ENCODE peak calls at places on chromosome 18, in four cellular contexts. V, Z, K and U are unnamed samples.

GRCh38 chr18:73674466-73674865 is 473.2 kb downstream of the FBXO15 start:
- DNase-seq in V (no peak), Z (no peak), K (no peak), U (no peak)

GRCh38 chr18:72768681-72769229 is 99.0 kb downstream of the NETO1 start:
- DNase-seq in V (peak; percentile 36), Z (no peak), K (no peak), U (no peak)

GRCh38 chr18:26304511-26304910 is 78.3 kb downstream of the TAF4B start:
- DNase-seq in V (no peak), Z (no peak), K (no peak), U (no peak)

GRCh38 chr18:52340466-52341378 is 725 bp downstream of the DCC start:
- DNase-seq in V (no peak), Z (no peak), K (no peak), U (no peak)

GRCh38 chr18:78717051-78717765 is 262.4 kb upstream of the SALL3 start:
- DNase-seq in V (no peak), Z (no peak), K (no peak), U (no peak)

GRCh38 chr18:57813245-57813644 is 10.1 kb upstream of the ATP8B1 start:
- DNase-seq in V (no peak), Z (no peak), K (no peak), U (no peak)

GRCh38 chr18:47370052-47370451 is 118.6 kb upstream of the SKOR2 start:
- DNase-seq in V (no peak), Z (no peak), K (no peak), U (no peak)

GRCh38 chr18:44759925-44760342 is 79.2 kb downstream of the SETBP1 start:
- DNase-seq in V (no peak), Z (no peak), K (no peak), U (no peak)

GRCh38 chr18:26919656-26920055 is 54.1 kb upstream of the AQP4 start:
- DNase-seq in V (no peak), Z (peak; percentile 45), K (no peak), U (no peak)

GRCh38 chr18:46071894-46072867 is at the start of gene PSTPIP2:
- DNase-seq in V (peak; percentile 88), Z (peak; percentile 78), K (peak; percentile 62), U (peak; percentile 71)

GRCh38 chr18:59685501-59685900 is 11.7 kb downstream of the CCBE1 start:
- DNase-seq in V (no peak), Z (no peak), K (no peak), U (no peak)

GRCh38 chr18:23826850-23827620 is 137.8 kb downstream of the LAMA3 start:
- DNase-seq in V (no peak), Z (no peak), K (no peak), U (no peak)

GRCh38 chr18:61991836-61992235 is 99.0 kb upstream of the RNF152 start:
- DNase-seq in V (no peak), Z (no peak), K (no peak), U (no peak)

GRCh38 chr18:30568333-30568732 is 474.2 kb downstream of the DSC3 start:
- DNase-seq in V (no peak), Z (no peak), K (no peak), U (no peak)

GRCh38 chr18:73975266-73975665 is 172.4 kb downstream of the FBXO15 start:
- DNase-seq in V (no peak), Z (no peak), K (no peak), U (no peak)

GRCh38 chr18:79896746-79897145 is 54.7 kb downstream of the SLC66A2 start:
- DNase-seq in V (no peak), Z (no peak), K (no peak), U (no peak)

GRCh38 chr18:50622320-50622719 is 62.4 kb downstream of the MAPK4 start:
- DNase-seq in V (no peak), Z (no peak), K (no peak), U (no peak)

GRCh38 chr18:73060666-73061270 is 193.0 kb upstream of the NETO1 start:
- DNase-seq in V (no peak), Z (no peak), K (no peak), U (no peak)

GRCh38 chr18:36187826-36188721 is 777 bp downstream of the MOCOS start:
- DNase-seq in V (peak; percentile 65), Z (no peak), K (peak; percentile 59), U (no peak)

GRCh38 chr18:36818652-36819051 is 10.2 kb downstream of the TPGS2 start:
- DNase-seq in V (no peak), Z (no peak), K (no peak), U (no peak)

GRCh38 chr18:46356278-46357033 is 252.3 kb downstream of the HAUS1 start:
- DNase-seq in V (no peak), Z (no peak), K (no peak), U (no peak)

GRCh38 chr18:61334491-61334850 is 1.2 kb downstream of the CDH20 start:
- DNase-seq in V (no peak), Z (no peak), K (no peak), U (peak; percentile 70)

GRCh38 chr18:77086034-77086433 is 46.5 kb downstream of the MBP start:
- DNase-seq in V (no peak), Z (no peak), K (no peak), U (no peak)

GRCh38 chr18:79575891-79576685 is 103.5 kb upstream of the CTDP1 start:
- DNase-seq in V (peak; percentile 75), Z (no peak), K (no peak), U (no peak)

GRCh38 chr18:70499218-70499691 is 210.4 kb downstream of the SOCS6 start:
- DNase-seq in V (peak; percentile 32), Z (no peak), K (peak; percentile 11), U (no peak)

GRCh38 chr18:45557779-45558178 is 57.5 kb upstream of the SLC14A2 start:
- DNase-seq in V (no peak), Z (no peak), K (no peak), U (no peak)

DNA sequence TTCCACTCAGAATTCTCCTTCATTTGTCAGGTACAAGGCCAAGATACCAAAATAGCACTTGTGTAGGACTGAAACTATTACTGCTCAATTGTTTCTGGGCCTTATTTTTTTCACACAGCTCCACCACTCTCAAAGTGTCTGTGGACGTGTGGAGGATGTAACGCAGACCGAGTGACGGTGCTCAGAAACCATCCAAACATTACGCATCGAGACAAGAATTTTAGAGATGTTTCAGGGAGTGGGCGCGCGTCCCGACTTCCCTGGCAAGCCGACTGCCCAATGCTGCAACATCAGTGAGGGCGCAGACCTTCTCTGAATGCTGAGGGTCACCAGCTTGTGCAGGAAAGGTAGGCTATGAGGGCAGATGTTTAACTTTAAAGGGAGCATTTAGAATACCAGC is 108.4 kb downstream of the GATA6 start:
- DNase-seq in V (peak; percentile 88), Z (no peak), K (no peak), U (no peak)
- H3K27ac ChIP-seq in V (peak overlapping the region; percentile 97), Z (no peak overlapping the region), K (no peak overlapping the region), U (no peak overlapping the region)

DNA sequence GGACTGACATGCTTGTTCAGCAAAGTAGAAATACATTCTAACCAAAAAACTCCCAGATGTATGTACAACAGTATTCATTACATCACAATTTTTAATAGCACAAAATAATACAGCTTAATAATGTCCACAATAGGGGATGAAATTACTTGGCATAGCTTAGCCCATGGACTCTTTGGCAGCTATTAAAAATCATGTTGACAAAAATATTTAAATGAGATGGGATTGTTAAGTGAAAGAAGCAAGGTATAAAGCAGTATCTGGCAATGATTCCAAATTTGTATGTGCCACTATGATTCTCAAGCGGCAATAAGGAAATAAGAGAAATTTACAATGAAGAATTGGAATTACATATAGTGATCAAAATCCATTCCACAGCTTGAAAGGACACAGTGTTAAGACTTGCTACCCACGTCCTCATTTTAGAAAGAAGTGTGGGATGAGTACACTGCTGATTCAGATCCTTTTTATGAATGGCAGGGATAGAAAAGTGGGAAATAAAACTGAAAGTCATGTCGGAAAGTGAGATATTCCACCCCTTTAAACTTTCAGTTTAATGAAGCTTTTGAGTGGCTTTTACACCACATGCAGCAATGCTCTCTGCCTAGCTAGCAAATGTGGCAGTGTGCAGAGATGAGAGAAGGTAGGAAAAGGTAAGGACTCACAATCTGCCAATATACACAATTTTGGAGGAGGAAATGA is 2.4 kb downstream of the GAREM1 start:
- DNase-seq in V (no peak), Z (no peak), K (no peak), U (no peak)
- H3K4me3 ChIP-seq in V (peak overlapping the region; percentile 78), Z (no peak overlapping the region), K (peak overlapping the region; percentile 83), U (peak overlapping the region; percentile 87)

GRCh38 chr18:8943900-8944870 is 158.3 kb upstream of the NDUFV2 start:
- DNase-seq in V (no peak), Z (no peak), K (no peak), U (no peak)
- H3K27ac ChIP-seq in V (no peak overlapping the region), Z (no peak overlapping the region), K (no peak overlapping the region), U (no peak overlapping the region)

GRCh38 chr18:22347624-22348511 is 69.8 kb downstream of the CTAGE1 start:
- DNase-seq in V (peak; percentile 80), Z (no peak), K (no peak), U (no peak)
- H3K4me3 ChIP-seq in V (peak overlapping the region; percentile 77), Z (peak overlapping the region; percentile 60), K (peak overlapping the region; percentile 29), U (peak overlapping the region; percentile 47)

GRCh38 chr18:13265901-13266207 is 47.3 kb downstream of the LDLRAD4 start:
- DNase-seq in V (no peak), Z (no peak), K (no peak), U (no peak)
- H3K27ac ChIP-seq in V (peak overlapping the region; percentile 79), Z (no peak overlapping the region), K (no peak overlapping the region), U (no peak overlapping the region)

DNA sequence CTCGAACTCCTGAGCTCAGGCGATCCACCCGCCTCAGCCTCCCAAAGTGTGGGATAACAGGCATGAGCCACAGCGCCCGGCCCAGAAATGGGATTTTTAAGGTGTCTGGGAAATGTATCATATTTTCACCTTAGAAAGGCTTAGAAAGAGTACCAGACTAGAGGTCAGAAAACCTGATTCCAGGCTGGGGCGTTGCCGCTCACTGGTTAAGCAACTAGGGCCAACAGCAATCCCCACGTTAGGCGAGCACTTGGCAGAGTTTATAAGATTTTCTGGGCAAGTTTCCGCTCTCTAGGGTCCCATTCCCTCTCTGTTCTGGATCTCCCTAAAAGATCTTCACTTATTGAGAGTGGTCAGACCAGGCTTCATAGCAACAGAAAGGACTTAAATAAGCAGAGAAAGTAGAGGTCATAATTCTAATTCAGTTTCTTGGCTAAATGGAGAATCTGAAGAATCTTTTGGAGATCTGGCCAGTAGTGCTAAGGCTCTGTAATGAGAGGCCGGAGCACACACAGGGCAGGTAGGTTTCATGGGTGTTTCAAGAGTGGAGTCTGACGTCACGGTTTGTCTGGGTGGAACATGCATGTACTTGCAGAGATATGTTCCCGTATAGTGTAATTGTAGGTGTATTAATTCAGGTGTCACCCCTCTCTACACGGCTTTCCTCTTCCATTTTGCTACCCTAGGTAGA is 4.2 kb upstream of the SMAD7 start:
- DNase-seq in V (peak; percentile 83), Z (no peak), K (peak; percentile 59), U (no peak)
- H3K4me3 ChIP-seq in V (no peak overlapping the region), Z (no peak overlapping the region), K (no peak overlapping the region), U (no peak overlapping the region)